ENCODE peak calls at places on chromosomes 11 and 22, in six cellular contexts. M is prostate gland; K is H1; G is psoas muscle; T is cardiac muscle cell; A is CD8-positive, alpha-beta T cell. J is an unnamed sample.

GRCh38 chr11:120752668-120753067 is 241.1 kb downstream of the GRIK4 start:
- DNase-seq in M (no peak), K (no peak), G (no peak), T (no peak), A (no peak), J (no peak)

GRCh38 chr11:27041141-27041869 is 690 bp downstream of the BBOX1 start:
- DNase-seq in M (no peak), K (no peak), G (no peak), T (no peak), A (no peak), J (no peak)

GRCh38 chr22:39450258-39450955 is 6.4 kb upstream of the MGAT3 start:
- DNase-seq in M (no peak), K (no peak), G (no peak), T (no peak), A (no peak), J (no peak)

GRCh38 chr11:15826826-15827225 is 529.5 kb downstream of the SOX6 start:
- DNase-seq in M (no peak), K (peak; percentile 39), G (peak; percentile 33), T (peak; percentile 80), A (no peak), J (peak; percentile 70)

GRCh38 chr11:101862410-101863233 is 52.2 kb upstream of the CEP126 start:
- DNase-seq in M (no peak), K (no peak), G (no peak), T (peak; percentile 59), A (no peak), J (no peak)

GRCh38 chr11:71065794-71066193 is 186.6 kb downstream of the SHANK2 start:
- DNase-seq in M (no peak), K (no peak), G (no peak), T (no peak), A (no peak), J (no peak)

GRCh38 chr22:48845356-48845936 is 982.2 kb downstream of the BRD1 start:
- DNase-seq in M (no peak), K (no peak), G (no peak), T (no peak), A (no peak), J (no peak)

GRCh38 chr11:80297808-80298460 is 857.1 kb upstream of the TENM4 start:
- DNase-seq in M (no peak), K (no peak), G (no peak), T (no peak), A (no peak), J (no peak)

GRCh38 chr22:28208797-28209196 is 289.7 kb upstream of the PITPNB start:
- DNase-seq in M (no peak), K (no peak), G (no peak), T (no peak), A (no peak), J (no peak)

GRCh38 chr11:9386901-9387300 is 2.4 kb downstream of the IPO7 start:
- DNase-seq in M (no peak), K (no peak), G (no peak), T (no peak), A (no peak), J (no peak)

GRCh38 chr11:62680825-62681240 is 2.0 kb upstream of the UBXN1 start:
- DNase-seq in M (peak; percentile 48), K (no peak), G (peak; percentile 51), T (peak; percentile 71), A (peak; percentile 52), J (no peak)

GRCh38 chr11:118434553-118435232 is 1.6 kb upstream of the KMT2A start:
- DNase-seq in M (peak; percentile 14), K (no peak), G (peak; percentile 30), T (peak; percentile 81), A (peak; percentile 65), J (peak; percentile 67)

GRCh38 chr11:65412271-65413076 is 10.1 kb upstream of the NEAT1 start:
- DNase-seq in M (no peak), K (no peak), G (no peak), T (no peak), A (no peak), J (no peak)

GRCh38 chr22:44840611-44841322 is 88.4 kb downstream of the ARHGAP8 start:
- DNase-seq in M (no peak), K (no peak), G (no peak), T (no peak), A (no peak), J (no peak)

GRCh38 chr22:31400023-31400397 is 606 bp downstream of the DRG1 start:
- DNase-seq in M (no peak), K (no peak), G (no peak), T (peak; percentile 8), A (no peak), J (no peak)

GRCh38 chr22:33405194-33405593 is 347.0 kb upstream of the SYN3 start:
- DNase-seq in M (no peak), K (no peak), G (no peak), T (no peak), A (no peak), J (no peak)

GRCh38 chr11:126585388-126586302 is 230.2 kb downstream of the ST3GAL4 start:
- DNase-seq in M (peak; percentile 67), K (no peak), G (peak; percentile 58), T (no peak), A (no peak), J (no peak)

GRCh38 chr11:10414659-10415058 is 40.4 kb upstream of the AMPD3 start:
- DNase-seq in M (no peak), K (no peak), G (peak; percentile 55), T (no peak), A (no peak), J (no peak)

GRCh38 chr11:3224730-3225098 is 6.1 kb upstream of the MRGPRG start:
- DNase-seq in M (no peak), K (no peak), G (no peak), T (no peak), A (no peak), J (no peak)

GRCh38 chr22:45977551-45978274 is 751 bp upstream of the WNT7B start:
- DNase-seq in M (peak; percentile 31), K (no peak), G (no peak), T (peak; percentile 62), A (no peak), J (no peak)

GRCh38 chr22:45976351-45977002 is 485 bp downstream of the WNT7B start:
- DNase-seq in M (no peak), K (no peak), G (no peak), T (peak; percentile 20), A (no peak), J (no peak)

GRCh38 chr22:45977003-45977395 is at the start of gene WNT7B:
- DNase-seq in M (peak; percentile 58), K (no peak), G (no peak), T (peak; percentile 50), A (no peak), J (no peak)

GRCh38 chr22:45980776-45981175 is 3.8 kb upstream of the WNT7B start:
- DNase-seq in M (no peak), K (no peak), G (no peak), T (no peak), A (no peak), J (no peak)

GRCh38 chr22:45978275-45978713 is 1.3 kb upstream of the WNT7B start:
- DNase-seq in M (no peak), K (no peak), G (no peak), T (no peak), A (no peak), J (no peak)
- TF ChIP-seq CTCF in M (no peak), K (no peak), G (no peak), T (no peak), A (no peak), J (no peak)

GRCh38 chr22:43592470-43592869 is 180.7 kb downstream of the MPPED1 start:
- DNase-seq in M (no peak), K (no peak), G (no peak), T (peak; percentile 28), A (no peak), J (no peak)
- TF ChIP-seq CTCF in M (no peak), K (peak; percentile 77), G (no peak), T (no peak), A (no peak), J (peak; percentile 33)

GRCh38 chr11:64295760-64296159 is 4.4 kb upstream of the CATSPERZ start:
- DNase-seq in M (no peak), K (no peak), G (no peak), T (no peak), A (no peak), J (no peak)
- TF ChIP-seq CTCF in M (no peak), K (no peak), G (no peak), T (no peak), A (no peak), J (no peak)

GRCh38 chr11:1703146-1703545 is 6.2 kb downstream of the KRTAP5-6 start:
- DNase-seq in M (no peak), K (no peak), G (no peak), T (no peak), A (peak; percentile 32), J (no peak)
- TF ChIP-seq CTCF in M (no peak), K (no peak), G (no peak), T (no peak), A (no peak), J (no peak)